ENCODE peak calls at places on chromosomes 16 and 17, in six cellular contexts. X, S, N, E, F and W are unnamed samples.

GRCh38 chr17:7404737-7405412 is 978 bp upstream of the TMEM256 start:
- DNase-seq in X (no peak), S (peak; percentile 74), N (no peak), F (peak; percentile 69), E (no peak), W (peak; percentile 54)

GRCh38 chr17:48374650-48375230 is 55.3 kb downstream of the SKAP1 start:
- DNase-seq in F (peak; percentile 74), N (peak; percentile 49), X (no peak), E (peak; percentile 9), S (no peak), W (peak; percentile 14)

GRCh38 chr17:78739331-78739853 is 42.7 kb downstream of the CYTH1 start:
- DNase-seq in S (no peak), X (no peak), N (no peak), F (no peak), E (no peak), W (no peak)

GRCh38 chr17:64157669-64158180 is 27.8 kb upstream of the ERN1 start:
- DNase-seq in E (no peak), X (no peak), N (no peak), F (no peak), S (no peak), W (no peak)

GRCh38 chr17:60901806-60902205 is 224.2 kb downstream of the BCAS3 start:
- DNase-seq in F (no peak), E (no peak), S (no peak), N (no peak), X (peak; percentile 81), W (no peak)

GRCh38 chr16:88983771-88984687 is 7.0 kb upstream of the CBFA2T3 start:
- DNase-seq in E (no peak), F (no peak), X (no peak), N (no peak), S (no peak), W (no peak)

GRCh38 chr17:45640141-45640850 is 143.8 kb upstream of the CRHR1 start:
- DNase-seq in E (peak; percentile 57), F (peak; percentile 90), N (peak; percentile 61), S (peak; percentile 81), X (peak; percentile 76), W (peak; percentile 79)

GRCh38 chr17:31825961-31826691 is 32.9 kb downstream of the COPRS start:
- DNase-seq in N (no peak), E (no peak), S (no peak), F (no peak), X (peak; percentile 34), W (no peak)

GRCh38 chr16:65214196-65214595 is 92.3 kb upstream of the CDH11 start:
- DNase-seq in N (no peak), E (no peak), F (no peak), S (no peak), X (peak; percentile 17), W (peak; percentile 54)

GRCh38 chr17:46818319-46818928 is at the start of gene WNT3:
- DNase-seq in X (no peak), S (no peak), F (peak; percentile 97), N (no peak), E (no peak), W (no peak)

GRCh38 chr16:18802755-18803218 is 1.4 kb upstream of the ARL6IP1 start:
- DNase-seq in F (no peak), E (no peak), N (no peak), S (no peak), X (no peak), W (no peak)
- H2AK5ac ChIP-seq in F (no peak overlapping the region), E (no peak overlapping the region), N (peak overlapping the region; percentile 26), S (peak overlapping the region; percentile 90), X (no peak overlapping the region), W (no peak overlapping the region)

DNA sequence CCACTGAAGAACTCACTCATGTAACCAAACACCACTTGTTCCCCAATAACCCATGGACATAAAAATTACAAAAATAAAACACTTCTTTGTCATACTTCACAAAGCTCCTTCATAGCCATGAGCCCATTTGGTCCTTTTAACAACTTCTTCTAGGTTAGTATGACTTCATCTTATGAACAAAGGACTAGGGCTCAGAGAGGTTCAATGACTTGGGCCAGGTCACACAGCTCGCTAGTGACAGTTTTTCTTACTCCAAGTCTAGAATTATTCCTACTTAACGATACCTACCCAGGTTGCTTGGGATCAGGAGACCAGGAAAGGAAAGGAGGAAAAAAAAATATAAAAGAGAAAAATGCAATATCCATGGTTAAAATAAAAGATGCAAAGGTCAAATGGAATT is 353.4 kb downstream of the SOX9 start:
- DNase-seq in N (no peak), X (no peak), E (no peak), S (no peak), F (no peak), W (no peak)
- H4K91ac ChIP-seq in N (no peak overlapping the region), X (no peak overlapping the region), E (no peak overlapping the region), S (no peak overlapping the region), F (no peak overlapping the region), W (no peak overlapping the region)

DNA sequence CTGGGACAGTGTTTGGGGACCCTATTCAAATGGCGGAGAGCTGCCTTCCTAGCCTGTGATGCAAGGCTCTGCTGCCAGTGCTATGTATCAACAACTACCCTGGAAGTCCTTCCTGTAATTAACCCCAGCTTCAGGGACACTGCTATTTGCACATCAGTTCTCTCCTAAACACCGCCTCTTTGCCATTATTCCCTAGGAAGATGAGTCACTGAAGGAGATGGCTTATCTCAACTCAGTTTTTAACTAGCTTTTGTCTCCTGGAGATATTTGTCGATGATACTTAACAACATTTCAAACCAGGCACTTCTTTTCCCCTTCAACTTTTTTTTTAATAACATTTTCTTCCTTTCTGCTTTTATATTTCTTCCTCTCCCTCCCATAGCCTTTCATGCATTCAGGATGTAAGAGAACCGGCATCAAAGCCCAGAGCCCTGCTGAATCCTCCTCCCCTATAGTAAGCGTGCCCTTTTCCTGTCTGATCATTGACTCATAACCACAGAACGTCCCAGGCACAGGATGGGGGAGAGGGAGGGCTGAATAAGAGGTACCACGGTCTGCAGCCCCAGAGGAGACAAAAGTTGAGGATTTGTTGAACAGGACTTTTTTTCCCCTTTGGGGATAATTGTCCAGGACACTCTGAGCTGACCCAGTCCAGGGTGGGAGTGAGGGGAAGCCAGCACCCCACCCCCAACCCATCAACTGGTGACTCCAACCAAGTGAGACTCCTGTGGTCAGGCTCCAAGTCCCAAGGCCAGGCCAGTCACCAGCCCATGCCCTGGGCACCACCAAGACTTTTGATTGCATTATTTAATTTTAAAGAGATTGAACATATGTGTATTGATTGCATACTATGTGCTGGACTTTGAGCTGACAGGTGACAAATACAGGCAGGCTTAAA is 387.9 kb upstream of the SALL1 start:
- DNase-seq in X (peak; percentile 92), S (no peak), N (no peak), E (no peak), F (no peak), W (peak; percentile 97)
- H2BK5ac ChIP-seq in X (peak overlapping the region; percentile 44), S (no peak overlapping the region), N (no peak overlapping the region), E (peak overlapping the region; percentile 66), F (no peak overlapping the region), W (no peak overlapping the region)

DNA sequence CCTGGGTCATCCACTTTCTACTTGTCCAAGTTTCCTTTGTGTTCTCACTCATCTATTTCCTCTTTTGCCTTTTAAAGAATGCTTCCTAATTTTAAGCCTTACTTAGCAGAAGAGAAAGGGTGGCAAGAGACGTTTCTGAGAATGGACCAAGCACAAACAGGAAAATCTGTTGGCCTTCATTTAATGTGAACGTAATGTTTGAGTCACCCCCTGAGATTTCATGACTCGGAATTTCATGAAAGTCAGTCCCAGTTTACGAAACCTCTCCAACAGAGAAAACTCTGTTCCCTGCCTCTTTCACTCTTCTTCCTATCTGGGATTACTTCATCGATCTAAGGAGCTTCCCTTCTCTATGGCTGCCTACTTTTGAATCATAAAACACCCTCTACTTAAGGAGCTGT is at the start of gene CD300E:
- DNase-seq in X (no peak), E (no peak), N (no peak), F (no peak), S (no peak), W (no peak)
- H2AK5ac ChIP-seq in X (no peak within 1 kb of the TSS), E (no peak within 1 kb of the TSS), N (no peak within 1 kb of the TSS), F (no peak within 1 kb of the TSS), S (no peak within 1 kb of the TSS), W (no peak within 1 kb of the TSS)

GRCh38 chr17:9409430-9409829 is 166.2 kb downstream of the STX8 start:
- DNase-seq in X (no peak), E (no peak), N (no peak), S (no peak), F (no peak), W (no peak)
- H4K91ac ChIP-seq in X (no peak overlapping the region), E (no peak overlapping the region), N (no peak overlapping the region), S (no peak overlapping the region), F (no peak overlapping the region), W (no peak overlapping the region)

DNA sequence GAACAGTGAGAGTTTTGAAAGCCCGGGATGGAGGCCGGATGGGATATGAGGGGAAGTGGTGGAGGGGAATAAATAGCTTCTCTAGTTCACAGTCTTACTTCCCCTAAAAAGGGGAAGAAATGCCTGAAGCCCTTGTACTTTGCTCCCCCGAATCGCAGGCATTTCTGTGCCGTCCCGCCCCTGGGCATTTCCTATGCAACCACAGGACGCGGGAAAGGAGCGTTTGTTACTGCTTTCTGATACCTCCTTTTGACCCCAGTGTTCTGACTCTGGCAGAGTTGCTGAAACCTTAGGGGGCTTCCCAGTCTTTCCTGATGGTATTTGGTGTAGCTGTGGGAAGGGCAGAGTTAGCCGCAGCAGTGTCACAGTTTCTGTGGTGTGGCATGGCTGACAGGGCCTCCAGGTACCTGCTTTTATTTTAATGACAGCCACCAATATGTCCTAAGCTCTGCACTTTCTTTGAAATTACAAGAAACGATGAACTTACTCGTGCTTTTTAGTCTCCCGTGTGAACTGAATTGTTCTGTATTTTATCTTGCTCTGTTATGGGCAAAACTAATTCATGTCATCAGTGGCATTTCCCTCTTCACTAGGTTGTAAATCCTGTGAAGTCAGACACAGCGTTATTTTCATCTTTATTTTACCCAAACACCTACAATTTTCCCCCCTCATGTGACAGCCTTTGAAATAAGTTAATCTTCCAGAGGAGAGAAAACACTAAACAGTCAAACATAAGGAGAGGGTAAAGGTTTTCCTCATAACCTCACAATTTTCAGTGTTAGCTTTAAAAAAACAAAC is 27.1 kb downstream of the USP10 start:
- DNase-seq in N (no peak), S (no peak), F (no peak), X (no peak), E (no peak), W (peak; percentile 39)
- H2BK5ac ChIP-seq in N (peak overlapping the region; percentile 57), S (no peak overlapping the region), F (no peak overlapping the region), X (no peak overlapping the region), E (peak overlapping the region; percentile 21), W (no peak overlapping the region)

GRCh38 chr17:8875416-8875815 is 7.9 kb upstream of the PIK3R6 start:
- DNase-seq in E (no peak), X (no peak), N (no peak), S (no peak), F (peak; percentile 52), W (no peak)
- H2AK5ac ChIP-seq in E (no peak overlapping the region), X (no peak overlapping the region), N (no peak overlapping the region), S (no peak overlapping the region), F (no peak overlapping the region), W (no peak overlapping the region)

GRCh38 chr17:3594976-3595375 is 14.2 kb downstream of the TRPV1 start:
- DNase-seq in X (no peak), F (no peak), E (no peak), N (no peak), S (no peak), W (no peak)

GRCh38 chr17:3592216-3592860 is 16.9 kb downstream of the TRPV1 start:
- DNase-seq in X (no peak), E (no peak), N (no peak), F (no peak), S (no peak), W (no peak)

GRCh38 chr17:3593384-3593783 is 15.8 kb downstream of the TRPV1 start:
- DNase-seq in F (no peak), E (no peak), N (no peak), S (no peak), X (no peak), W (no peak)

GRCh38 chr17:3596804-3597464 is 12.3 kb downstream of the TRPV1 start:
- DNase-seq in E (no peak), F (no peak), N (no peak), X (no peak), S (no peak), W (no peak)

GRCh38 chr17:3594056-3594810 is 15.0 kb downstream of the TRPV1 start:
- DNase-seq in X (peak; percentile 84), E (no peak), F (no peak), N (no peak), S (no peak), W (peak; percentile 13)
- H4K91ac ChIP-seq in X (no peak overlapping the region), E (no peak overlapping the region), F (no peak overlapping the region), N (no peak overlapping the region), S (no peak overlapping the region), W (no peak overlapping the region)